ENCODE peak calls at places on chromosome 12, in four cellular contexts. J, Z, R and P are unnamed samples.

GRCh38 chr12:62732861-62733427 is 202.0 kb downstream of the PPM1H start:
- DNase-seq in J (no peak), Z (no peak), R (no peak), P (no peak)

GRCh38 chr12:92628476-92628875 is 74.3 kb upstream of the PLEKHG7 start:
- DNase-seq in J (no peak), Z (no peak), R (no peak), P (no peak)

GRCh38 chr12:6925543-6926279 is 2.0 kb upstream of the ATN1 start:
- DNase-seq in J (no peak), Z (no peak), R (no peak), P (no peak)

GRCh38 chr12:5587701-5588100 is 155.8 kb downstream of the NTF3 start:
- DNase-seq in J (no peak), Z (no peak), R (no peak), P (no peak)

GRCh38 chr12:64457036-64457435 is 5.1 kb downstream of the TBK1 start:
- DNase-seq in J (no peak), Z (no peak), R (no peak), P (peak)

GRCh38 chr12:46300906-46301305 is 32.1 kb upstream of the SLC38A1 start:
- DNase-seq in J (no peak), Z (no peak), R (no peak), P (no peak)

GRCh38 chr12:63151061-63151897 is at the start of gene AVPR1A:
- DNase-seq in J (peak), Z (no peak), R (no peak), P (no peak)

GRCh38 chr12:26798013-26798412 is 35.0 kb downstream of the ITPR2 start:
- DNase-seq in J (no peak), Z (no peak), R (peak), P (no peak)

GRCh38 chr12:67456281-67456918 is 187.2 kb downstream of the CAND1 start:
- DNase-seq in J (no peak), Z (no peak), R (no peak), P (no peak)

GRCh38 chr12:2306012-2306411 is 253.2 kb downstream of the CACNA1C start:
- DNase-seq in J (no peak), Z (no peak), R (no peak), P (no peak)

GRCh38 chr12:3553221-3553620 is 62.2 kb downstream of the PRMT8 start:
- DNase-seq in J (no peak), Z (no peak), R (no peak), P (no peak)

GRCh38 chr12:111434680-111435338 is 29.1 kb downstream of the SH2B3 start:
- DNase-seq in J (no peak), Z (no peak), R (peak), P (no peak)

GRCh38 chr12:4027412-4027811 is 154.2 kb upstream of the PARP11 start:
- DNase-seq in J (no peak), Z (peak), R (no peak), P (no peak)

GRCh38 chr12:124130717-124131670 is 158.0 kb downstream of the ZNF664 start:
- DNase-seq in J (no peak), Z (peak), R (peak), P (no peak)
- TF ChIP-seq TARDBP in J (no peak), Z (peak), R (no peak), P (no peak)

GRCh38 chr12:65631621-65632111 is 192.6 kb upstream of the HMGA2 start:
- DNase-seq in J (peak), Z (peak), R (no peak), P (no peak)
- TF ChIP-seq TARDBP in J (no peak), Z (no peak), R (no peak), P (no peak)

GRCh38 chr12:66438601-66439000 is 136.3 kb downstream of the HELB start:
- DNase-seq in J (no peak), Z (no peak), R (no peak), P (no peak)
- TF ChIP-seq TARDBP in J (no peak), Z (no peak), R (no peak), P (no peak)

GRCh38 chr12:15721716-15722115 is 67.5 kb downstream of the EPS8 start:
- DNase-seq in J (no peak), Z (no peak), R (no peak), P (no peak)

GRCh38 chr12:15720299-15720698 is 68.9 kb downstream of the EPS8 start:
- DNase-seq in J (no peak), Z (no peak), R (no peak), P (no peak)

GRCh38 chr12:15716566-15716965 is 72.6 kb downstream of the EPS8 start:
- DNase-seq in J (no peak), Z (no peak), R (no peak), P (no peak)

GRCh38 chr12:15719230-15719629 is 70.0 kb downstream of the EPS8 start:
- DNase-seq in J (no peak), Z (no peak), R (no peak), P (no peak)

GRCh38 chr12:15717940-15718567 is 71.1 kb downstream of the EPS8 start:
- DNase-seq in J (no peak), Z (no peak), R (no peak), P (no peak)
- TF ChIP-seq TARDBP in J (no peak), Z (no peak), R (no peak), P (no peak)

DNA sequence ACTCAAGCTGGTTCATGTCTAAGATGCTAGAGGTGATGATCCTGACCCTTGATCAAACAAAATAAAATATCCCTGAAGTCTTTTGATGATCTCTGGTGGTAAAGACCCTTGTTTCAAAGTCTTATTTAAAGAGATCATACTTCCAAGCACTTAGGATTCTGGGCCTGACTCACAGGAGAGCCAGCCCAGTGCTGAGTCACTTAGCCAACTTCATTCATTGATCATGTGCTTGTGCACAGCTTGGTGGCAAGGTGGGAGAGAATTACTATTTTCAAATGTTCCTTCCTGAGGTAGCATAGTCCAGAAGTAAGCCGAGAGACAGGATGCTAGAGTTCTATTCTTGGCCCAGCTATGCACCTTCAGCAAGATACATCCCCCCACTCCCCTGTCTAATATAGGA is 40.6 kb downstream of the SCN8A start:
- DNase-seq in J (no peak), Z (no peak), R (no peak), P (no peak)
- TF ChIP-seq TARDBP in J (no peak), Z (no peak), R (no peak), P (no peak)

DNA sequence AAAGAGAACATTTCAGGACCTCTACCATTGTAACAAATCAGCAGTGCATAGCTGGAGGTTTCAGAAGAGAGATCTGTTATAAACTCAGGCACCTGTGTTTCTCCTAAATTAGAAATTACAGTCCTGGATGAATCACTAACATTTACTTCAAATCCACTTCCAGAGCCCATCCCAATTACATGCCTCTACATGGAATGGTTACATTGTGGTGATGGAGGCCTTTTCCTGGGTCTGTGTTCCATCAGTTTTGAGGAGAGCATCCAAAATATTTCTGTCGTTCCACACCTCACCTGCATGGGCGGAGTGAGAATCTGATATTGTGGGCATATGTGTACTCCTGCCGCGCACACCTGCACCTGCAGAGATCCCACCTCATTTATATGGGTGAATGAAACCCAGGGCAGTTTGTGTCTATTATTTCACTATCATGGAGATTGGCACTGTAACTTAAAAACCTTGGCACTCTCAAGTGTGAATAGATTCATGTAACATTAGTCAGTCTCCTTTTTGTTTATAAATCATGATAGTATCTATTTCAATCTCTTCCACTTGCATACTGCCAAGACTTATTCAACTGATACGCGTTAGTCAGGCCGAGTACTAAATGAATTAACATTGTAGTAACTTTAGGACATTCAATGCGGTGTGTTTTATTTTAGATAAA is 215.1 kb upstream of the FAR2 start:
- DNase-seq in J (no peak), Z (no peak), R (no peak), P (no peak)
- TF ChIP-seq TARDBP in J (no peak), Z (no peak), R (no peak), P (no peak)